ENCODE peak calls at places on chromosomes 5 and 9, in eight cellular contexts. C is MM.1S, E is PC-3, L is hepatocyte, Z is HCT116, T is neural progenitor cell, P is SK-N-SH, Q is OCI-LY7. N is an unnamed sample.
A peak's percentile ranks its signal among the peaks of the same experiment; 100 is the strongest.

GRCh38 chr5:58849995-58850667 is 267.3 kb downstream of the RAB3C start:
- DNase-seq in C (peak; percentile 39), E (peak; percentile 56), L (peak; percentile 84), Z (peak; percentile 21), T (peak; percentile 93), P (peak; percentile 49), Q (peak; percentile 33), N (peak; percentile 82)

GRCh38 chr9:137190315-137190853 is 1.9 kb downstream of the SSNA1 start:
- DNase-seq in C (no peak), E (peak; percentile 32), L (peak; percentile 42), Z (no peak), T (no peak), P (no peak), Q (no peak), N (no peak)

GRCh38 chr5:154783774-154784460 is 28.7 kb downstream of the LARP1 start:
- DNase-seq in C (no peak), E (no peak), L (no peak), Z (no peak), T (no peak), P (no peak), Q (no peak), N (no peak)

GRCh38 chr9:114272739-114273431 is 50.0 kb upstream of the ORM1 start:
- DNase-seq in C (no peak), E (no peak), L (no peak), Z (no peak), T (no peak), P (no peak), Q (no peak), N (no peak)

GRCh38 chr5:180112101-180112861 is 40.7 kb upstream of the RNF130 start:
- DNase-seq in C (no peak), E (no peak), L (no peak), Z (no peak), T (no peak), P (peak; percentile 7), Q (no peak), N (no peak)

GRCh38 chr5:145804701-145805100 is 30.4 kb downstream of the PRELID2 start:
- DNase-seq in C (no peak), E (no peak), L (no peak), Z (no peak), T (peak; percentile 38), P (no peak), Q (no peak), N (no peak)

GRCh38 chr5:160036884-160037283 is 27.9 kb downstream of the TTC1 start:
- DNase-seq in C (no peak), E (no peak), L (no peak), Z (no peak), T (no peak), P (no peak), Q (no peak), N (no peak)

GRCh38 chr5:56827043-56827442 is 11.7 kb downstream of the MAP3K1 start:
- DNase-seq in C (peak; percentile 15), E (no peak), L (no peak), Z (no peak), T (peak; percentile 47), P (no peak), Q (peak; percentile 43), N (peak; percentile 77)

GRCh38 chr5:135737701-135738563 is 96.5 kb upstream of the SLC25A48 start:
- DNase-seq in C (no peak), E (no peak), L (no peak), Z (no peak), T (no peak), P (no peak), Q (no peak), N (no peak)

GRCh38 chr9:121283856-121284732 is 16.1 kb downstream of the GSN start:
- DNase-seq in C (no peak), E (no peak), L (no peak), Z (no peak), T (peak; percentile 67), P (no peak), Q (no peak), N (no peak)

GRCh38 chr5:177325868-177326381 is 14.2 kb upstream of the MXD3 start:
- DNase-seq in C (no peak), E (peak; percentile 43), L (no peak), Z (no peak), T (no peak), P (no peak), Q (no peak), N (peak; percentile 47)

GRCh38 chr9:26012797-26013594 is 334.8 kb upstream of the TUSC1 start:
- DNase-seq in C (no peak), E (peak; percentile 85), L (no peak), Z (no peak), T (no peak), P (no peak), Q (no peak), N (no peak)

GRCh38 chr9:131398204-131398603 is 4.3 kb downstream of the PRRC2B start:
- DNase-seq in C (peak; percentile 89), E (peak; percentile 27), L (no peak), Z (no peak), T (no peak), P (no peak), Q (peak; percentile 75), N (no peak)

GRCh38 chr9:77848897-77849296 is 182.7 kb downstream of the GNAQ start:
- DNase-seq in C (no peak), E (peak; percentile 24), L (peak; percentile 46), Z (no peak), T (no peak), P (no peak), Q (no peak), N (no peak)

GRCh38 chr9:126914458-126915280 is at the start of gene RALGPS1:
- DNase-seq in C (peak; percentile 99), E (peak; percentile 91), L (peak; percentile 98), Z (peak; percentile 91), T (peak; percentile 99), P (peak; percentile 99), Q (peak; percentile 95), N (peak; percentile 99)

GRCh38 chr9:91301161-91301560 is 60.6 kb downstream of the AUH start:
- DNase-seq in C (no peak), E (peak; percentile 35), L (no peak), Z (peak; percentile 23), T (no peak), P (no peak), Q (no peak), N (no peak)

GRCh38 chr5:23825196-23825595 is 317.8 kb downstream of the PRDM9 start:
- DNase-seq in C (no peak), E (peak; percentile 19), L (no peak), Z (no peak), T (no peak), P (no peak), Q (no peak), N (no peak)

GRCh38 chr5:23823521-23823920 is 316.1 kb downstream of the PRDM9 start:
- DNase-seq in C (no peak), E (no peak), L (no peak), Z (no peak), T (no peak), P (no peak), Q (no peak), N (no peak)

DNA sequence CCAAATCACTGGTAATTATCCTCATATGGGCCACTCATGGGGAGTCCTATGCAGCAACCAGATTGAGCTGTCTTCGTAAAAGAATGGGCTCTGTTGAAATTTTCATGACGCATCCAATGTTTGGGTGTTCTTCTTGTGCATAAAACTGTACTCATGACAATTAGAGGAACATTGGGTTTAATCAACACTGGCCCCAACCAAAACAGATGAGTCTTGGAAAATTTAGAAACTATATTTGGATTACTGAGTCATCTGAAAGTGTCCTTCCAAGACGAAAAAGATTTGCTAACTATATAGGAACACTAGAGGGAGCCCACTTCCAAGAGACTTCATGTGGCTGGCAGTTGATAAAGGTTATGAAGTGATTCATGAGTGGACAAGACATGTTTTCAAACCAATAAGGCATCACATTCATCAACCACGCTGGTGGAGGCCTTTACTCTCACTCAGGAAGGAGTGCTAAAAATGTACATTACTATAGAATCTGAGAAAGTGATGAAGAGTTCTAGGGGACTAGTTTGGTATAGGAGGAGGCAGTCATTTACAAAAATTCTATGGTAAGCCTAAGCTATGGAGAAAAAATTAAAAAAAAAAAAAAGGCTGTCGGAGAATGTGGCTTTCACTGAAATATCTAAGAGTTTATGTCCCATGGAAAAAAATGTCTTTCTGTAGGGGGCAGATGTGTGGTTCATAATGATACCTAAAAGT is 313.5 kb downstream of the PRDM9 start:
- DNase-seq in C (peak; percentile 44), E (peak; percentile 84), L (peak; percentile 62), Z (no peak), T (peak; percentile 45), P (peak; percentile 1), Q (peak; percentile 1), N (peak; percentile 66)
- TF ChIP-seq CTCF in C (peak; percentile 58), E (peak; percentile 87), L (peak; percentile 62), Z (no peak), T (peak; percentile 71), P (peak; percentile 71), Q (peak; percentile 66), N (peak; percentile 72)

GRCh38 chr5:143572671-143573070 is 169.2 kb upstream of the NR3C1 start:
- DNase-seq in C (no peak), E (no peak), L (no peak), Z (no peak), T (no peak), P (no peak), Q (no peak), N (no peak)
- H3K4me2 ChIP-seq in C (no peak overlapping the region), E (no peak overlapping the region), L (no peak overlapping the region), Z (no peak overlapping the region), T (no peak overlapping the region), P (no peak overlapping the region), Q (no peak overlapping the region), N (no peak overlapping the region)

DNA sequence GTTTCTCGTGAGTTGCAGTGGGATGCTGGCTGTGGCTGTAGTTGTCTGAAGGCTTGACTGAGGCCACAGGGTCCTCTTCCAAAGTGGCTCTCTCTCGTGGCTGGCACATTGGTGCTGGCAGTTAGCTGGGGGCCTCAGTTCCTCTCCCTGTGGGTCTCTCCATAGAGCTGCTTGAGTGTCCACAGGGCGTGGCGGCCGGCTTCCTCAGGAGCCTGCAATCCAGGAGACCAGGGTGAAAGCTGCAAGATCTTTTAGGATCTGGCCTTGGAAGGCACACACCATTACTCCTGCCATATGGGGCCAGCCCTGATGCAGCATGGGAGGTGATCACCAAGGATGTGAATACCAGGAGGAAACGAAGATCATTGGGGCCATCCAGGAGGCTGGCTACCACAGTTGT is 41.1 kb downstream of the ANKRD33B start:
- DNase-seq in C (no peak), E (no peak), L (no peak), Z (no peak), T (no peak), P (no peak), Q (no peak), N (no peak)
- TF ChIP-seq EZH2phosphoT487 in C (no peak), E (no peak), L (no peak), Z (no peak), T (no peak), P (no peak), Q (no peak), N (no peak)

DNA sequence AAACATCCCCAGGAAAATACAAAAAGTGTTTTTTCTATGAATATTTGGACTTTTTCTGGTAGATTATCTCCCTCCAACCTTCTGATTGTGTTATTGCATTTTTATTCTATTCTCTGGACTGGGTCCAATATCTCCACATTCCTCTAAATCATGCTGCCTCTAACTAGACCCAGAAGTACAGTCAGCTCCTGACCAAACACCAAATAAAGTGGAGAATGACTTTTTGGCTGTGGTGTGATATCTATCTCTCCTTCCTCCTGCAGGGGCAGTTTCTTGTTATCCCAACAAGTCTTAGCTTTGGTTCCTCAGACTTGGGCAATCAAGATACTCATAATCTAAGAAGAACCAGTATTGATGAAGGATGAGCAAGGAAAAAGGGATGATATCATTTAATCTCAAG is 3.2 kb upstream of the RAI14 start:
- DNase-seq in C (no peak), E (peak; percentile 49), L (no peak), Z (no peak), T (no peak), P (no peak), Q (no peak), N (no peak)
- TF ChIP-seq CTCF in C (no peak), E (no peak), L (no peak), Z (no peak), T (no peak), P (peak; percentile 24), Q (no peak), N (no peak)

GRCh38 chr5:98787131-98787719 is 13.8 kb downstream of the RGMB start:
- DNase-seq in C (no peak), E (no peak), L (no peak), Z (no peak), T (no peak), P (no peak), Q (no peak), N (no peak)
- H3K4me2 ChIP-seq in C (no peak overlapping the region), E (peak overlapping the region; percentile 69), L (no peak overlapping the region), Z (no peak overlapping the region), T (no peak overlapping the region), P (peak overlapping the region; percentile 47), Q (no peak overlapping the region), N (no peak overlapping the region)